ENCODE peak calls at places on chromosomes 12 and 14, in six cellular contexts. S is stomach, H is epithelial cell of esophagus, M is lower leg skin, Z is prostate gland, C is foreskin fibroblast. X is an unnamed sample.

GRCh38 chr12:100823988-100824387 is 29.4 kb downstream of the ANO4 start:
- DNase-seq in S (no peak), H (peak), M (no peak), Z (no peak), C (peak), X (peak)

GRCh38 chr14:55329999-55330710 is 58.9 kb downstream of the FBXO34 start:
- DNase-seq in S (no peak), H (peak), M (no peak), Z (no peak), C (peak), X (peak)

GRCh38 chr12:68236421-68237059 is 10.9 kb upstream of the IL26 start:
- DNase-seq in S (no peak), H (no peak), M (no peak), Z (no peak), C (no peak), X (peak)

GRCh38 chr14:47710581-47710980 is 35.2 kb upstream of the MDGA2 start:
- DNase-seq in S (no peak), H (no peak), M (no peak), Z (no peak), C (no peak), X (peak)

GRCh38 chr14:91228112-91229004 is 16.1 kb downstream of the GPR68 start:
- DNase-seq in S (no peak), H (peak), M (no peak), Z (no peak), C (peak), X (peak)

GRCh38 chr14:31657917-31658316 is 96.7 kb downstream of the NUBPL start:
- DNase-seq in S (no peak), H (peak), M (no peak), Z (no peak), C (no peak), X (peak)

GRCh38 chr14:20757963-20758362 is 10.2 kb upstream of the EDDM3B start:
- DNase-seq in S (no peak), H (no peak), M (no peak), Z (no peak), C (no peak), X (no peak)

GRCh38 chr12:49206389-49206788 is 17.5 kb upstream of the TUBA1A start:
- DNase-seq in S (no peak), H (no peak), M (no peak), Z (no peak), C (no peak), X (no peak)

GRCh38 chr12:7555752-7556151 is 52.2 kb upstream of the CD163 start:
- DNase-seq in S (no peak), H (peak), M (no peak), Z (no peak), C (peak), X (peak)

GRCh38 chr12:62426095-62426488 is 40.5 kb upstream of the MON2 start:
- DNase-seq in S (no peak), H (no peak), M (no peak), Z (no peak), C (peak), X (no peak)

GRCh38 chr12:83128529-83128928 is 441.8 kb downstream of the TMTC2 start:
- DNase-seq in S (no peak), H (no peak), M (no peak), Z (no peak), C (peak), X (no peak)

GRCh38 chr12:117045175-117045997 is 53.8 kb downstream of the TESC start:
- DNase-seq in S (no peak), H (no peak), M (no peak), Z (no peak), C (no peak), X (no peak)

GRCh38 chr14:22836301-22837058 is at the start of gene MMP14:
- DNase-seq in S (peak), H (peak), M (peak), Z (peak), C (peak), X (peak)

GRCh38 chr12:14896477-14897184 is 11.0 kb upstream of the MGP start:
- DNase-seq in S (no peak), H (peak), M (no peak), Z (no peak), C (peak), X (no peak)

GRCh38 chr12:118714051-118714460 is 267.3 kb upstream of the SRRM4 start:
- DNase-seq in S (no peak), H (no peak), M (no peak), Z (no peak), C (no peak), X (peak)

GRCh38 chr14:37061697-37062096 is 110.7 kb downstream of the SLC25A21 start:
- DNase-seq in S (no peak), H (no peak), M (no peak), Z (no peak), C (no peak), X (no peak)

GRCh38 chr12:23771230-23771949 is 178.1 kb downstream of the SOX5 start:
- DNase-seq in S (no peak), H (no peak), M (peak), Z (no peak), C (no peak), X (no peak)

GRCh38 chr12:4824415-4824814 is 85.3 kb upstream of the KCNA1 start:
- DNase-seq in S (no peak), H (peak), M (no peak), Z (no peak), C (peak), X (peak)

GRCh38 chr14:106210650-106211049 is 684.3 kb downstream of the TMEM121 start:
- DNase-seq in S (no peak), H (no peak), M (no peak), Z (no peak), C (no peak), X (no peak)

GRCh38 chr12:117421987-117422386 is 60.6 kb upstream of the NOS1 start:
- DNase-seq in S (no peak), H (no peak), M (no peak), Z (no peak), C (no peak), X (no peak)

GRCh38 chr12:29783773-29784666 is at the start of gene TMTC1:
- DNase-seq in S (peak), H (peak), M (peak), Z (peak), C (peak), X (no peak)

GRCh38 chr14:39615352-39615751 is 183.1 kb upstream of the FBXO33 start:
- DNase-seq in S (no peak), H (no peak), M (no peak), Z (no peak), C (no peak), X (no peak)

GRCh38 chr14:61655777-61656176 is 39.5 kb upstream of the HIF1A start:
- DNase-seq in S (no peak), H (no peak), M (no peak), Z (no peak), C (no peak), X (no peak)

GRCh38 chr14:33931439-33931838 is 19.4 kb downstream of the EGLN3 start:
- DNase-seq in S (no peak), H (peak), M (no peak), Z (no peak), C (no peak), X (peak)

GRCh38 chr12:104414581-104415305 is 42.0 kb upstream of the CHST11 start:
- DNase-seq in S (no peak), H (peak), M (no peak), Z (no peak), C (no peak), X (peak)

GRCh38 chr14:50107850-50108249 is 8.5 kb downstream of the VCPKMT start:
- DNase-seq in S (no peak), H (peak), M (no peak), Z (no peak), C (no peak), X (no peak)
- H3K4me3 ChIP-seq in S (no peak), H (no peak), M (no peak), Z (no peak), C (no peak), X (no peak)

DNA sequence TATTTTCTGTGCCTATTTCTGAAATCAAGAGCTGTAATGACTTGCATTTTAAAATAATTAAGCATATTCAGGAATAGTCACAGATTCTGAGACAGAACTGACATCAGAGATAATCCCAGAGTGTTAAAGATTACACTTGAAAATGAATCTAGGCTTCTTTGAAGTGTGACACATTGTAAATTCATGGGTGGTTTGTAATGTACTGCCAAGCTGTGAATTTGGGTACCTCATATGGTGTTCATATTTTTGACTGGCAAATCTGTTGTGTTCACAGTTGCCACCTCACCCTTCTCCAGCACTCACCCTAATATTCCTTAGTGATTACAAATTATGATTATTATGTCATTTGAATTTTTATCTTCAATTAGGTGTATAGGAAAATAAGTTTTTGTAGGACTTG is 78.5 kb upstream of the CSRP2 start:
- DNase-seq in S (no peak), H (peak), M (no peak), Z (no peak), C (no peak), X (no peak)
- TF ChIP-seq CTCF in S (no peak), H (no peak), M (no peak), Z (no peak), C (no peak), X (no peak)

DNA sequence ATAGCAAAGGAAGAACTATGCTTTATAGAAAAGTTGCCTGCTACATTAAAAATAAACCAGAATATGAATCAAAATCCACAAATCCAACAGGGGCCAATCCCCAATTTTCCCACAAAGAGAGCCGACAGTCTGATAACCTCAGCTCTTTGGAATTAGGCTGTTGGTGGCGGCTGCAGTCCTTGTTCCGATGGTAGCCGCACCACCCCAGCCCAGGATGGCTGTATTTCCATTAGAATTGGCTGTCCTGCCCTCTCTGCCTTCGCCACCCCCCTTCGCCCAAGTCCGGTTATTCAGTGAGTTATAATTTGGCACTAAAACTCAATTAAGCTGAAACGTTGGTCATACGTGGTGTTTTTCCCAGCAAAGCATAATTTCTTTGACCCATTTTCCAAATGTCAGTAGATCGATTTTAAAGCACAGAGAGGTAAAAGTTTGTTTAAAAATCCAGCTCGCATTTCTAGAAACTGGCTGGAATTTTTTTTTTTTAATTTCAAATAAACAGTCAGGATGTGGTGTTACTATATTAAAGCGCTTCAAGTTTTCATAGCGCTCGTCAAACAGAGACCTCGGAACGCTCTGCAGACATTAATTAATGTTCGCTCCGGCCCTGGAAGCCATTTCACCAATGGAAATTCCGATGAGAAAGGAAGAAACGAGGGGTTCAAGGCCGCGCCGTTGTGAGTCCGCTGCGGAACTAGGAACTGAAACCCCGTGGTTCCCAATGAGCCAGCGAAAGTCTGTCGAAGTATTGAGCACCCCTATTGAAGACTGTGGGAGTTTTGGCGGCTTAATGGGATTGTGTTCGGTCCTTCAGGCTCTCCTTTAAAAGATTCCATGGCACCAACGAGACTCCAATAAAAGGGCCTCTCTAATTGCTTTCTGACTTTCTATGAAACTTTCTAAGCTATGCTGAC is 104.8 kb upstream of the DIO3 start:
- DNase-seq in S (no peak), H (no peak), M (no peak), Z (no peak), C (no peak), X (no peak)
- H3K4me3 ChIP-seq in S (no peak), H (no peak), M (no peak), Z (no peak), C (no peak), X (no peak)

GRCh38 chr14:105066285-105067071 is 1.2 kb upstream of the GPR132 start:
- DNase-seq in S (no peak), H (no peak), M (no peak), Z (no peak), C (no peak), X (no peak)
- TF ChIP-seq CTCF in S (no peak), H (no peak), M (no peak), Z (no peak), C (no peak), X (no peak)

X was measured in bronchial epithelial cell.